ENCODE peak calls at places on chromosomes 4 and X, in six cellular contexts. S, A, M, W, I and E are unnamed samples.
A peak's percentile ranks its signal among the peaks of the same experiment; 100 is the strongest.

GRCh38 chr4:108601096-108601495 is 19.3 kb upstream of the RPL34 start:
- DNase-seq in S (no peak), W (no peak), M (no peak), A (no peak), I (no peak), E (no peak)

GRCh38 chr4:150722908-150723362 is 141.0 kb downstream of the MAB21L2 start:
- DNase-seq in A (no peak), M (no peak), I (peak; percentile 8), S (no peak), W (no peak), E (no peak)

GRCh38 chr4:71377561-71377960 is 38.7 kb downstream of the SLC4A4 start:
- DNase-seq in W (no peak), A (no peak), M (no peak), S (no peak), I (no peak), E (no peak)

GRCh38 chr4:158208931-158209640 is 1.2 kb upstream of the TMEM144 start:
- DNase-seq in M (no peak), S (no peak), A (no peak), W (no peak), I (no peak), E (no peak)

GRCh38 chr4:186936496-186937375 is 213.1 kb upstream of the FAT1 start:
- DNase-seq in W (no peak), A (no peak), M (no peak), I (no peak), S (no peak), E (no peak)

GRCh38 chr4:153241970-153242847 is 38.0 kb downstream of the TRIM2 start:
- DNase-seq in I (no peak), A (no peak), M (no peak), S (no peak), W (peak; percentile 10), E (no peak)

GRCh38 chr4:118889313-118889694 is 650 bp downstream of the SYNPO2 start:
- DNase-seq in A (no peak), M (no peak), S (no peak), W (no peak), I (peak; percentile 11), E (no peak)

GRCh38 chrX:8907678-8908077 is 106.5 kb upstream of the FAM9A start:
- DNase-seq in I (no peak), M (no peak), S (no peak), A (no peak), W (no peak), E (no peak)

GRCh38 chr4:38815879-38816782 is 11.5 kb upstream of the TLR1 start:
- DNase-seq in W (no peak), I (no peak), S (no peak), M (no peak), A (no peak), E (no peak)

GRCh38 chrX:110139172-110139571 is 136.3 kb downstream of the TMEM164 start:
- DNase-seq in S (no peak), A (no peak), M (no peak), I (no peak), W (no peak), E (no peak)

GRCh38 chrX:53089224-53089842 is 4.6 kb upstream of the KANTR start:
- DNase-seq in I (peak; percentile 51), M (no peak), A (no peak), S (peak; percentile 53), W (peak; percentile 77), E (no peak)

GRCh38 chr4:10371869-10372471 is 85.3 kb downstream of the ZNF518B start:
- DNase-seq in W (no peak), A (no peak), I (no peak), M (no peak), S (no peak), E (no peak)

GRCh38 chrX:30488092-30488491 is 89.5 kb downstream of the TASL start:
- DNase-seq in W (peak; percentile 1), M (no peak), A (no peak), S (no peak), I (peak; percentile 18), E (no peak)

GRCh38 chrX:13827693-13828092 is 10.8 kb upstream of the GPM6B start:
- DNase-seq in A (no peak), W (no peak), M (no peak), I (no peak), S (no peak), E (no peak)

GRCh38 chr4:87423313-87424031 is 1.1 kb downstream of the NUDT9 start:
- DNase-seq in W (peak; percentile 40), A (no peak), I (no peak), S (no peak), M (no peak), E (no peak)

GRCh38 chr4:182144621-182145359 is 98.4 kb upstream of the TENM3 start:
- DNase-seq in M (no peak), I (peak; percentile 64), S (no peak), A (no peak), W (peak; percentile 11), E (no peak)

GRCh38 chrX:103918584-103919335 is 43.7 kb upstream of the TMSB15B start:
- DNase-seq in M (peak; percentile 45), I (peak; percentile 86), A (peak; percentile 41), W (peak; percentile 58), S (peak; percentile 65), E (peak; percentile 31)

GRCh38 chrX:66074920-66075879 is 35.3 kb upstream of the VSIG4 start:
- DNase-seq in A (peak; percentile 15), S (no peak), M (no peak), W (no peak), I (no peak), E (no peak)

GRCh38 chr4:77010841-77011354 is 61.3 kb downstream of the SEPTIN11 start:
- DNase-seq in S (no peak), M (no peak), W (peak; percentile 66), I (no peak), A (no peak), E (no peak)

GRCh38 chr4:83208776-83209365 is 75.7 kb downstream of the COQ2 start:
- DNase-seq in W (no peak), S (no peak), I (no peak), A (no peak), M (no peak), E (no peak)

GRCh38 chr4:164383187-164384181 is 370.4 kb upstream of the SMIM31 start:
- DNase-seq in I (peak; percentile 71), M (no peak), A (no peak), W (peak; percentile 33), S (peak; percentile 92), E (no peak)

GRCh38 chr4:73589887-73590801 is 30.1 kb downstream of the RASSF6 start:
- DNase-seq in A (no peak), S (no peak), W (no peak), M (no peak), I (no peak), E (no peak)

GRCh38 chrX:8868070-8868795 is 67.0 kb upstream of the FAM9A start:
- DNase-seq in M (no peak), W (no peak), A (no peak), I (no peak), S (no peak), E (no peak)

GRCh38 chr4:40301592-40301991 is 33.5 kb upstream of the CHRNA9 start:
- DNase-seq in S (no peak), I (no peak), M (peak; percentile 60), A (no peak), W (peak; percentile 24), E (no peak)

GRCh38 chrX:17788439-17788838 is 51.1 kb downstream of the SCML1 start:
- DNase-seq in S (peak; percentile 24), M (no peak), W (peak; percentile 58), I (peak; percentile 42), A (no peak), E (no peak)